ENCODE peak calls at places on chromosomes 6 and 20, in six cellular contexts. J is CD8-positive, alpha-beta T cell; Y is GM20000; M is OCI-LY7; I is neural crest cell; W is GM13976. G is an unnamed sample.

GRCh38 chr6:36301085-36301658 is 31.3 kb downstream of the PNPLA1 start:
- DNase-seq in J (no peak), Y (no peak), M (no peak), I (no peak), W (no peak), G (no peak)

GRCh38 chr6:46329568-46329967 is 158.8 kb upstream of the ENPP5 start:
- DNase-seq in J (no peak), Y (no peak), M (no peak), I (no peak), W (no peak), G (no peak)

GRCh38 chr6:11869656-11870340 is 91.2 kb upstream of the ADTRP start:
- DNase-seq in J (no peak), Y (no peak), M (no peak), I (no peak), W (no peak), G (no peak)

GRCh38 chr6:168746013-168746412 is 305.0 kb downstream of the SMOC2 start:
- DNase-seq in J (no peak), Y (no peak), M (no peak), I (no peak), W (no peak), G (peak)

GRCh38 chr6:16318953-16319720 is 80.8 kb downstream of the GMPR start:
- DNase-seq in J (no peak), Y (no peak), M (no peak), I (no peak), W (no peak), G (no peak)

GRCh38 chr6:109864050-109864449 is 114.1 kb upstream of the GPR6 start:
- DNase-seq in J (no peak), Y (no peak), M (no peak), I (no peak), W (no peak), G (no peak)

GRCh38 chr6:39203398-39203797 is 25.9 kb downstream of the KCNK5 start:
- DNase-seq in J (no peak), Y (no peak), M (no peak), I (no peak), W (no peak), G (peak)

GRCh38 chr6:126880926-126881325 is 237.5 kb upstream of the RSPO3 start:
- DNase-seq in J (no peak), Y (no peak), M (no peak), I (no peak), W (no peak), G (no peak)

GRCh38 chr20:50594231-50594590 is 84.0 kb downstream of the PTPN1 start:
- DNase-seq in J (no peak), Y (no peak), M (no peak), I (no peak), W (no peak), G (no peak)

GRCh38 chr6:49541210-49541724 is 9.2 kb upstream of the C6orf141 start:
- DNase-seq in J (no peak), Y (no peak), M (no peak), I (no peak), W (no peak), G (no peak)

GRCh38 chr20:63073738-63074065 is 66.9 kb upstream of the BHLHE23 start:
- DNase-seq in J (no peak), Y (no peak), M (no peak), I (no peak), W (no peak), G (no peak)

GRCh38 chr6:69185276-69185675 is 550.2 kb downstream of the ADGRB3 start:
- DNase-seq in J (no peak), Y (no peak), M (no peak), I (no peak), W (no peak), G (no peak)

GRCh38 chr6:24931296-24931695 is 4.5 kb downstream of the RIPOR2 start:
- DNase-seq in J (no peak), Y (no peak), M (no peak), I (no peak), W (no peak), G (no peak)

GRCh38 chr20:23159923-23160445 is 73.9 kb upstream of the CD93 start:
- DNase-seq in J (no peak), Y (no peak), M (no peak), I (no peak), W (no peak), G (no peak)

GRCh38 chr20:38209054-38209675 is 44.1 kb upstream of the TGM2 start:
- DNase-seq in J (no peak), Y (no peak), M (no peak), I (no peak), W (no peak), G (no peak)

GRCh38 chr6:33215761-33216649 is 7.7 kb downstream of the RING1 start:
- DNase-seq in J (peak), Y (no peak), M (no peak), I (no peak), W (peak), G (no peak)

GRCh38 chr6:25431642-25432307 is 152.6 kb downstream of the CARMIL1 start:
- DNase-seq in J (no peak), Y (no peak), M (peak), I (no peak), W (no peak), G (no peak)

GRCh38 chr20:40786336-40786735 is 97.3 kb upstream of the MAFB start:
- DNase-seq in J (no peak), Y (no peak), M (no peak), I (no peak), W (no peak), G (no peak)

GRCh38 chr20:61919239-61919638 is 146.4 kb downstream of the TAF4 start:
- DNase-seq in J (no peak), Y (no peak), M (no peak), I (no peak), W (no peak), G (no peak)

GRCh38 chr20:51084598-51084997 is 61.7 kb upstream of the KCNG1 start:
- DNase-seq in J (no peak), Y (no peak), M (no peak), I (no peak), W (no peak), G (no peak)

GRCh38 chr6:142746524-142746923 is 198.5 kb downstream of the HIVEP2 start:
- DNase-seq in J (peak), Y (peak), M (peak), I (no peak), W (no peak), G (no peak)

GRCh38 chr20:54469293-54469692 is 6.1 kb upstream of the DOK5 start:
- DNase-seq in J (no peak), Y (no peak), M (no peak), I (no peak), W (no peak), G (no peak)

GRCh38 chr20:9867196-9867980 is 28.5 kb upstream of the PAK5 start:
- DNase-seq in J (no peak), Y (no peak), M (no peak), I (no peak), W (no peak), G (no peak)

GRCh38 chr20:58378704-58379103 is 10.3 kb upstream of the VAPB start:
- DNase-seq in J (no peak), Y (no peak), M (no peak), I (no peak), W (no peak), G (no peak)
- TF ChIP-seq CTCF in J (no peak), Y (no peak), M (peak), I (peak), W (no peak), G (peak)

GRCh38 chr6:30073489-30074240 is 1.9 kb downstream of the RNF39 start:
- DNase-seq in J (no peak), Y (peak), M (no peak), I (no peak), W (no peak), G (no peak)

GRCh38 chr6:30067460-30068139 is 602 bp downstream of the PPP1R11 start:
- DNase-seq in J (no peak), Y (peak), M (no peak), I (no peak), W (no peak), G (no peak)

GRCh38 chr6:30074331-30075093 is 1.1 kb downstream of the RNF39 start:
- DNase-seq in J (no peak), Y (peak), M (no peak), I (no peak), W (peak), G (no peak)

GRCh38 chr6:30071858-30072257 is 3.7 kb downstream of the RNF39 start:
- DNase-seq in J (no peak), Y (peak), M (no peak), I (no peak), W (no peak), G (no peak)

GRCh38 chr6:30071081-30071818 is 4.3 kb downstream of the PPP1R11 start:
- DNase-seq in J (no peak), Y (peak), M (no peak), I (no peak), W (peak), G (no peak)
- TF ChIP-seq CTCF in J (no peak), Y (no peak), M (no peak), I (no peak), W (no peak), G (no peak)

GRCh38 chr20:36745234-36745926 is 510 bp downstream of the NDRG3 start:
- DNase-seq in J (no peak), Y (no peak), M (peak), I (no peak), W (no peak), G (no peak)
- TF ChIP-seq CTCF in J (no peak), Y (no peak), M (peak), I (peak), W (no peak), G (no peak)

GRCh38 chr6:83884523-83884922 is 25.0 kb downstream of the CYB5R4 start:
- DNase-seq in J (no peak), Y (peak), M (peak), I (no peak), W (peak), G (no peak)
- TF ChIP-seq CTCF in J (peak), Y (peak), M (peak), I (peak), W (peak), G (peak)